ENCODE peak calls at places on chromosomes 4 and X, in five cellular contexts. X is left ventricle myocardium superior, L is MCF 10A, T is NCI-H345, E is endothelial cell. R is an unnamed sample.

GRCh38 chrX:129701624-129702069 is 37.1 kb upstream of the XPNPEP2 start:
- DNase-seq in L (no peak), X (peak; percentile 82), E (no peak), T (no peak), R (no peak)

GRCh38 chr4:10738826-10739489 is 54.4 kb upstream of the CLNK start:
- DNase-seq in T (no peak), X (no peak), L (peak; percentile 22), E (no peak), R (no peak)

GRCh38 chr4:155657169-155657568 is 9.5 kb upstream of the GUCY1A1 start:
- DNase-seq in X (no peak), L (no peak), T (no peak), E (no peak), R (no peak)

GRCh38 chrX:9341305-9342201 is 123.3 kb upstream of the TBL1X start:
- DNase-seq in X (peak; percentile 73), E (no peak), T (peak; percentile 19), L (peak; percentile 56), R (peak; percentile 23)

GRCh38 chr4:61086979-61087378 is 113.1 kb upstream of the ADGRL3 start:
- DNase-seq in E (no peak), X (no peak), L (no peak), T (no peak), R (no peak)

GRCh38 chr4:176077561-176077960 is 11.9 kb downstream of the WDR17 start:
- DNase-seq in L (no peak), E (no peak), T (no peak), X (no peak), R (no peak)

GRCh38 chr4:115918149-115918548 is 804.7 kb upstream of the NDST4 start:
- DNase-seq in X (no peak), L (no peak), T (no peak), E (no peak), R (no peak)

GRCh38 chrX:134622813-134623185 is 35.5 kb downstream of the PLAC1 start:
- DNase-seq in T (no peak), X (no peak), L (peak; percentile 30), E (no peak), R (no peak)

GRCh38 chr4:165009493-165010227 is 22.1 kb upstream of the TRIM60 start:
- DNase-seq in E (no peak), X (no peak), L (no peak), T (no peak), R (no peak)

GRCh38 chrX:40088299-40088625 is 9.5 kb downstream of the BCOR start:
- DNase-seq in E (no peak), X (no peak), L (no peak), T (no peak), R (no peak)

GRCh38 chrX:118495958-118496762 is 545 bp downstream of the DOCK11 start:
- DNase-seq in E (peak; percentile 15), T (peak; percentile 52), L (peak; percentile 26), X (peak; percentile 71), R (peak; percentile 32)